ENCODE peak calls at places on chromosomes 2 and 18, in four cellular contexts. U, A, S and J are unnamed samples.
A peak's percentile ranks its signal among the peaks of the same experiment; 100 is the strongest.

GRCh38 chr18:75915941-75916640 is 488.6 kb upstream of the SMIM21 start:
- DNase-seq in U (no peak), A (no peak), S (peak; percentile 11), J (no peak)

GRCh38 chr2:10449838-10450691 is 1.9 kb upstream of the ODC1 start:
- DNase-seq in U (peak; percentile 93), A (no peak), S (no peak), J (no peak)

GRCh38 chr2:215731108-215731507 is 282.2 kb downstream of the MREG start:
- DNase-seq in U (no peak), A (no peak), S (no peak), J (no peak)

GRCh38 chr2:160751021-160751420 is 257.4 kb upstream of the RBMS1 start:
- DNase-seq in U (no peak), A (no peak), S (no peak), J (no peak)

GRCh38 chr2:70557171-70557838 is 3.7 kb upstream of the TGFA start:
- DNase-seq in U (peak; percentile 94), A (no peak), S (no peak), J (no peak)

GRCh38 chr2:226403360-226403759 is 396.3 kb downstream of the IRS1 start:
- DNase-seq in U (peak; percentile 94), A (no peak), S (no peak), J (no peak)

GRCh38 chr2:143808166-143808565 is 678.9 kb downstream of the ARHGAP15 start:
- DNase-seq in U (no peak), A (no peak), S (no peak), J (no peak)

GRCh38 chr18:39635192-39635591 is 2069.6 kb upstream of the CELF4 start:
- DNase-seq in U (no peak), A (no peak), S (no peak), J (no peak)

GRCh38 chr2:160227252-160227651 is 27.2 kb upstream of the ITGB6 start:
- DNase-seq in U (no peak), A (no peak), S (no peak), J (no peak)

GRCh38 chr2:199956062-199956380 is 639 bp downstream of the MAIP1 start:
- DNase-seq in U (no peak), A (no peak), S (no peak), J (no peak)

GRCh38 chr2:105244443-105244842 is 2.9 kb downstream of the GPR45 start:
- DNase-seq in U (no peak), A (no peak), S (no peak), J (no peak)

GRCh38 chr2:68811364-68811763 is 59.8 kb downstream of the BMP10 start:
- DNase-seq in U (no peak), A (no peak), S (no peak), J (no peak)

GRCh38 chr2:100119235-100119634 is 23.2 kb downstream of the AFF3 start:
- DNase-seq in U (no peak), A (no peak), S (no peak), J (no peak)

GRCh38 chr2:62811972-62812371 is 106.5 kb downstream of the EHBP1 start:
- DNase-seq in U (no peak), A (no peak), S (no peak), J (no peak)

GRCh38 chr18:10490401-10491289 is 35.2 kb upstream of the NAPG start:
- DNase-seq in U (peak; percentile 77), A (peak; percentile 73), S (peak; percentile 35), J (peak; percentile 10)

GRCh38 chr2:220365023-220365422 is 737.6 kb downstream of the SLC4A3 start:
- DNase-seq in U (no peak), A (no peak), S (no peak), J (no peak)

GRCh38 chr2:207279520-207279919 is 113.8 kb upstream of the KLF7 start:
- DNase-seq in U (no peak), A (no peak), S (no peak), J (no peak)

GRCh38 chr18:5052491-5052890 is 144.6 kb downstream of the AKAIN1 start:
- DNase-seq in U (no peak), A (no peak), S (no peak), J (no peak)

GRCh38 chr2:97715951-97716694 is 2.7 kb downstream of the ZAP70 start:
- DNase-seq in U (no peak), A (no peak), S (no peak), J (no peak)

GRCh38 chr2:170771049-170771937 is 1.1 kb downstream of the ERICH2 start:
- DNase-seq in U (peak; percentile 30), A (peak; percentile 7), S (no peak), J (no peak)

GRCh38 chr2:236971919-236972381 is 113.7 kb upstream of the COPS8 start:
- DNase-seq in U (no peak), A (no peak), S (no peak), J (no peak)

GRCh38 chr2:146777181-146777580 is 1067.6 kb upstream of the ACVR2A start:
- DNase-seq in U (no peak), A (no peak), S (no peak), J (no peak)

GRCh38 chr18:76494181-76494540 is 881 bp downstream of the ZNF516 start:
- DNase-seq in U (peak; percentile 18), A (no peak), S (no peak), J (no peak)

GRCh38 chr2:8646731-8647461 is 35.0 kb upstream of the ID2 start:
- DNase-seq in U (no peak), A (no peak), S (no peak), J (no peak)

GRCh38 chr2:41806286-41806685 is 241.5 kb upstream of the PKDCC start:
- DNase-seq in U (peak; percentile 12), A (no peak), S (no peak), J (no peak)
- TF ChIP-seq TCF7L2 in U (no peak), A (no peak), S (no peak), J (no peak)

DNA sequence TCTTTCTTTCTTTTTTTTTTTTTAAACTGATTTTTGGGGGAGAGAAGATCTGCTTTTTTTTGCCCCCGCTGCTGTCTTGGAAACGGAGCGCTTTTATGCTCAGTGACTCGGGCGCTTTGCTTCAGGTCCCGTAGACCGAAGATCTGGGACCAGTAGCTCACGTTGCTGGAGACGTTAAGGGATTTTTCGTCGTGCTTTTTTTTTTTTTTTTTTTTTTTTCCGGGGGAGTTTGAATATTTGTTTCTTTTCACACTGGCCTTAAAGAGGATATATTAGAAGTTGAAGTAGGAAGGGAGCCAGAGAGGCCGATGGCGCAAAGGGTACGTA is 587 bp downstream of the MEIS1 start:
- DNase-seq in U (no peak), A (no peak), S (peak; percentile 19), J (no peak)
- TF ChIP-seq SIN3A in U (no peak), A (no peak), S (no peak), J (no peak)

DNA sequence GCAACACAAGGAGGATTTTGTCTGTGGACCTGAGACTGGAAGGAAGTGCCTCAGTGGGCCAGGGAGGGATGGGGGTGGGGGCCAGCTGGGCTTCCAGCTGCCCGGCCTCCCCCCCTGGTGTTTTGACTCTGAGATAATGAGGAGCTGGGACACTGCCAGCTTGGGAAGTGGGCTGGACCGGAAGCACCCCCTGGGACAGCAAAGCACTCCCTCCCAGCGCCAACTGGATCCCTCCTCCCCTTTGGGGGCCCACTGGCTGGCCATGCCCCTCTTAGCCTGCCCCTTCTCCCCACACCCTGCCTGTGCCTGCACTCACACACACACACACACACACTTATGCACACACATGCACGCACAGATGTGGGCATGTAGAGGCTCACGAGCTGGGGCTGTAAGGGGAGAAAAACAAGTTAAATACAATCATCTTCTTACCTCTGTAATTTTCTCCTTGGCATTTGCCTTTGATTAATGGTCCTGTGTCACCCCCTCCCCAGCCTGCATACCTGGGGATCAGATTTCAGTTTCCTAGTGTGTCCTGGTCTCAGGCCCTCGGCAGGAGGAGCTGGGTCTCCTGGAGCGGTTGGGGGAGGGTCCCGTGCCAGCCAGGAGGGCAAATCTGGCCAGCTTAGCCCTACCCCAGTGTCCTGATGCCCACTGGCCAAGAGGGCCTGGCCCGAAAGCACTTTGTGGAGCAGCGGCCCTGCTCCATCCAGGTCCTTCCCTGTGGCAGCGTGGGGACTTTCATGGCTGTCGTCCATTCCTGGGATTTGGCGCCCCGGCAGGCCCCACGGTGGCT is 3.6 kb downstream of the ITM2C start:
- DNase-seq in U (no peak), A (no peak), S (no peak), J (no peak)
- H3K4me1 ChIP-seq in U (peaks cover 28% of the 10 kb centered on the region), A (peaks cover 22% of the 10 kb centered on the region), S (peaks cover 50% of the 10 kb centered on the region), J (peaks cover 64% of the 10 kb centered on the region)

GRCh38 chr2:221502270-221502973 is 69.7 kb downstream of the EPHA4 start:
- DNase-seq in U (no peak), A (no peak), S (no peak), J (no peak)

GRCh38 chr2:221503965-221504364 is 68.1 kb downstream of the EPHA4 start:
- DNase-seq in U (no peak), A (no peak), S (no peak), J (no peak)

GRCh38 chr2:221500501-221501209 is 71.4 kb downstream of the EPHA4 start:
- DNase-seq in U (no peak), A (no peak), S (no peak), J (no peak)

GRCh38 chr2:221501883-221502269 is 70.2 kb downstream of the EPHA4 start:
- DNase-seq in U (no peak), A (no peak), S (no peak), J (no peak)

GRCh38 chr2:221501210-221501882 is 70.8 kb downstream of the EPHA4 start:
- DNase-seq in U (no peak), A (no peak), S (no peak), J (no peak)
- TF ChIP-seq TCF7L2 in U (no peak), A (no peak), S (no peak), J (no peak)

DNA sequence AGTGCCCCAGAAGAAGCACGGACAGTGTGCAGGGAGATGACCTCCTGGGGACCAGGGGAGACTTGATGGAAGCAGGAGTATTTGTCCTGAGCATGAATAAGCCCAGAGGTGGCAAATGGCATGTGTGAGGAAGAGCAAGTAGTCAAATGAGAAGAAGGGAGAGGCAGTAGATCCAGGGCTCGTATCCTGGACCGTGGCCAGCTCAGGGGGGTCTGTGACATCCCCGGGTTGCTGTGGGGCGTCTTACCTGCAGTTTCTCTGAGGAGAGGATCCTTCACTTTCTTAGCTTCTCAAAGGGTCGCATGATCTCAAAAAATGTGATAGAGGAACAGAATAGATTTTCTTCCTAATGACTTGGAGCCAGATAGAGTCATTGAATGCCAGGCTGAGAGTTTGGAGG is 57.0 kb upstream of the FOSL2 start:
- DNase-seq in U (no peak), A (no peak), S (no peak), J (no peak)
- TF ChIP-seq SIN3A in U (no peak), A (no peak), S (no peak), J (no peak)